ENCODE peak calls at places on chromosomes 3 and 15, in ten cellular contexts. T is astrocyte of the cerebellum, V is stomach, N is lower lobe of right lung, G is upper lobe of right lung, O is mammary epithelial cell, A is kidney, I is GM10248, B is HFFc6, D is GM12865. Y is an unnamed sample.
A peak's percentile ranks its signal among the peaks of the same experiment; 100 is the strongest.

GRCh38 chr15:31302778-31303433 is 23.7 kb upstream of the KLF13 start:
- DNase-seq in T (no peak), V (no peak), N (no peak), G (peak; percentile 53), O (no peak), A (no peak), I (peak; percentile 62), B (no peak), D (peak; percentile 62), Y (peak; percentile 72)

GRCh38 chr3:128274837-128275236 is 121.6 kb downstream of the EEFSEC start:
- DNase-seq in T (peak; percentile 94), V (no peak), N (no peak), G (no peak), O (peak; percentile 97), A (no peak), I (no peak), B (peak; percentile 83), D (no peak), Y (no peak)

GRCh38 chr3:191143224-191143623 is 55.8 kb upstream of the OSTN start:
- DNase-seq in T (no peak), V (no peak), N (no peak), G (no peak), O (peak; percentile 70), A (no peak), I (no peak), B (no peak), D (no peak), Y (no peak)

GRCh38 chr3:105821433-105821832 is 47.4 kb downstream of the CBLB start:
- DNase-seq in T (no peak), V (peak; percentile 38), N (no peak), G (no peak), O (no peak), A (no peak), I (no peak), B (no peak), D (no peak), Y (no peak)

GRCh38 chr3:16102905-16103364 is 71.5 kb upstream of the GALNT15 start:
- DNase-seq in T (peak; percentile 72), V (no peak), N (no peak), G (no peak), O (peak; percentile 63), A (no peak), I (no peak), B (peak; percentile 89), D (no peak), Y (no peak)

GRCh38 chr3:49469037-49469875 is 811 bp upstream of the DAG1 start:
- DNase-seq in T (no peak), V (peak; percentile 64), N (peak; percentile 82), G (peak; percentile 87), O (peak; percentile 20), A (peak; percentile 94), I (peak; percentile 3), B (peak; percentile 83), D (peak; percentile 7), Y (no peak)

GRCh38 chr15:29669823-29670222 is 152.4 kb downstream of the TJP1 start:
- DNase-seq in T (no peak), V (no peak), N (no peak), G (no peak), O (peak; percentile 29), A (no peak), I (no peak), B (peak; percentile 50), D (peak; percentile 8), Y (no peak)

GRCh38 chr15:77027697-77028450 is 32.9 kb downstream of the PSTPIP1 start:
- DNase-seq in T (no peak), V (no peak), N (peak; percentile 48), G (peak; percentile 57), O (no peak), A (peak; percentile 68), I (no peak), B (no peak), D (no peak), Y (no peak)

GRCh38 chr3:159789742-159790635 is 198.6 kb upstream of the IL12A start:
- DNase-seq in T (no peak), V (no peak), N (no peak), G (no peak), O (no peak), A (no peak), I (no peak), B (no peak), D (no peak), Y (no peak)

GRCh38 chr15:74196175-74196574 is 6.4 kb downstream of the STRA6 start:
- DNase-seq in T (peak; percentile 71), V (peak; percentile 65), N (peak; percentile 72), G (no peak), O (peak; percentile 72), A (peak; percentile 87), I (no peak), B (peak; percentile 93), D (no peak), Y (no peak)

GRCh38 chr15:67067161-67067853 is 1.9 kb downstream of the SMAD3 start:
- DNase-seq in T (no peak), V (no peak), N (no peak), G (no peak), O (peak; percentile 53), A (peak; percentile 68), I (no peak), B (no peak), D (no peak), Y (no peak)

GRCh38 chr3:71066849-71067261 is 516.7 kb downstream of the FOXP1 start:
- DNase-seq in T (no peak), V (no peak), N (no peak), G (no peak), O (peak; percentile 64), A (peak; percentile 37), I (no peak), B (no peak), D (no peak), Y (no peak)

GRCh38 chr15:71970435-71970834 is 147.5 kb downstream of the MYO9A start:
- DNase-seq in T (no peak), V (no peak), N (no peak), G (no peak), O (no peak), A (no peak), I (no peak), B (no peak), D (no peak), Y (no peak)

GRCh38 chr15:79101866-79102581 is 11.4 kb upstream of the RASGRF1 start:
- DNase-seq in T (no peak), V (no peak), N (no peak), G (no peak), O (peak; percentile 16), A (no peak), I (no peak), B (no peak), D (no peak), Y (no peak)

GRCh38 chr15:41958002-41958420 is 14.3 kb downstream of the EHD4 start:
- DNase-seq in T (no peak), V (no peak), N (no peak), G (no peak), O (no peak), A (no peak), I (no peak), B (no peak), D (no peak), Y (no peak)

DNA sequence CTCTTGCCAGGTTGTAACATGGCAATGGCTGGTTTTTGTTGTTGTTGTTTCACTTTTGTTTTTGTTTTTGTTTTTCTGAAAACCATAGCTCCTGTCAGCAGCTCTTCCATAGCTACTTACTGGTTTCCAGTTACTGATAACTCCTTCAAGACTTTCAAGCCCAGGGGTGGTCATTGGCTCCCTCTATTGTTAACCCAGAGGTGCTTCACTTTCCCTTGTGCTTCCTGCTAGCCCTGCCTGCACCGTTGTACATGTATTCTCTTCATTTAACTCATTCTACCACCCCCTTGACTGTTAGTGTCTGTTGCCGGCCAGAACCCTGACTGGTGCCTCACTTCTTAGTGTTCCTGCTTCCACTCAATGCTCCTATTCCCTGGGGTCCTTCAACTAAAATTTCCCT is 4.2 kb upstream of the TRAT1 start:
- DNase-seq in T (no peak), V (peak; percentile 28), N (no peak), G (no peak), O (peak; percentile 27), A (no peak), I (peak; percentile 26), B (no peak), D (peak; percentile 77), Y (peak; percentile 22)
- TF ChIP-seq CTCF in T (peak; percentile 36), V (no peak), N (no peak), G (peak; percentile 20), O (peak; percentile 64), A (peak; percentile 9), I (peak; percentile 54), B (no peak), D (peak; percentile 58), Y (peak; percentile 48)

GRCh38 chr3:142724682-142725351 is 983 bp downstream of the TRPC1 start:
- DNase-seq in T (no peak), V (no peak), N (peak; percentile 48), G (peak; percentile 69), O (peak; percentile 64), A (peak; percentile 76), I (peak; percentile 39), B (peak; percentile 16), D (no peak), Y (peak; percentile 58)
- TF ChIP-seq CTCF in T (no peak), V (no peak), N (no peak), G (no peak), O (peak; percentile 8), A (no peak), I (no peak), B (peak; percentile 35), D (no peak), Y (no peak)

DNA sequence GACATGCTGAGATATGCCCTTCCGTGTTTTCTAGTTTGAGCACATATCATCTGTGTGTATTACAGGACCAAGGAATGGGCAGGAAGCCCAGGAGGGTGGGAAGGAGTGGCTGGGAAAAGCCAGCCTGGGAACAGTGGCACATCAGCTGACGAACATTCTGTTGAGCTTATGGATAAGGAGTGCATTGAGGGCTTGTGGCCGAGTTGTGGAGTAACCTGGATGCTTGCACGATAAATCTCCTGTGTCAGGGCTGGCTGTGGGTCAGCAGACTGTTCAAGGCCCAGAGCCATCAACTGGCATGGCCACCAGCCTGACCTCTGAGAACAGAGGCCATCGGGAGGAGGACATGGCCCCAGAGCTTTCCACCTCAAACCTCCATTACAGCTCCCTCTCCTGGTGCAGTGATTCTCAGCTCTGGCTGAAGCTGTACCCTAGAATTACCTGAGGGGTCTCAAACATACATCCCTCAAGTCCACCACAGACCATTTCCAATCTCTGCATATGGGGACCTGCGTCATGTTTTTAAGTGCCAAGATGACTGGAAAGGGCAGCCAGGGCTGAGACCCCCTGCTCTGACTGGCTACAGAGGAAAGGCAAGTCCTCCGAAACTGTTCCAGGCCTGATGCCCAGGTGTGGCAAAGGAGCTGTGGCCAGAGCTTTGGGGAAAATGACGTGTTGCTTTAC is 4.8 kb upstream of the VILL start:
- DNase-seq in T (no peak), V (peak; percentile 94), N (peak; percentile 53), G (peak; percentile 77), O (peak; percentile 45), A (no peak), I (no peak), B (no peak), D (no peak), Y (no peak)
- TF ChIP-seq CTCF in T (no peak), V (no peak), N (no peak), G (no peak), O (no peak), A (no peak), I (no peak), B (peak; percentile 40), D (no peak), Y (no peak)

DNA sequence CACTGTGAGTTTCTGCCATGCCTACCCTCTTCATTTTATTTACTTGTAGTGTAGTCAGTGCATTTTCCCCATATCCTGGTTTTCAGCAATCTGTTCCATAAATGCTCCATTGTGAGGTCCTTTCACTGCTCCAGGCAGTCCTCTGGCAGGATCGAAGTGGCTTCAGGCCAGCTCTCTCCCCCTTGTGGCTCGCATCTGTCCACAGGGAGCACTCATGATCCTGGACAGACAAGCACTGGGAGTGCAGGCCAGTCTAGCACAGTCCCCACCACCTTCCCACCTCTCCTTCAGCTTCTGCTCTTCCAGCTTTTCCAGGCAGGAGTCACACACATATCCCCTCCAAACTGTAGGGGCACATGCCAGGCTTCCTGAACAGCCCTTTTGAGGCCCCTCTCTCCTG is 173.6 kb downstream of the PPM1L start:
- DNase-seq in T (no peak), V (peak; percentile 32), N (no peak), G (no peak), O (no peak), A (peak; percentile 71), I (no peak), B (peak; percentile 25), D (no peak), Y (no peak)
- TF ChIP-seq CTCF in T (peak; percentile 33), V (no peak), N (no peak), G (peak; percentile 15), O (peak; percentile 24), A (peak; percentile 3), I (no peak), B (peak; percentile 38), D (no peak), Y (no peak)

Y was measured in GM13976.